ENCODE peak calls at places on chromosomes 12 and 14, in eight cellular contexts. S is HCT116, W is H9, Z is NT2/D1, G is HepG2, M is Peyer's patch, T is lower lobe of right lung, P is endothelial cell of umbilical vein. K is an unnamed sample.

GRCh38 chr14:31251028-31251958 is 43.7 kb upstream of the HECTD1 start:
- DNase-seq in S (no peak), W (no peak), Z (no peak), G (no peak), M (peak; percentile 63), T (no peak), P (no peak), K (no peak)

GRCh38 chr14:99574099-99574880 is 29.7 kb downstream of the CCDC85C start:
- DNase-seq in S (no peak), W (peak; percentile 67), Z (peak; percentile 58), G (peak; percentile 73), M (peak; percentile 76), T (peak; percentile 64), P (no peak), K (peak; percentile 74)

GRCh38 chr12:49049566-49050224 is 10.9 kb downstream of the KMT2D start:
- DNase-seq in S (no peak), W (no peak), Z (no peak), G (no peak), M (peak; percentile 33), T (peak; percentile 30), P (peak; percentile 25), K (peak; percentile 51)

GRCh38 chr14:73209943-73210342 is 27.4 kb upstream of the PAPLN start:
- DNase-seq in S (no peak), W (no peak), Z (no peak), G (no peak), M (no peak), T (no peak), P (peak; percentile 83), K (peak; percentile 96)

GRCh38 chr14:81169711-81170103 is 51.1 kb downstream of the GTF2A1 start:
- DNase-seq in S (no peak), W (peak; percentile 34), Z (no peak), G (no peak), M (peak; percentile 60), T (peak; percentile 79), P (peak; percentile 38), K (peak; percentile 15)

GRCh38 chr12:82912406-82912805 is 225.7 kb downstream of the TMTC2 start:
- DNase-seq in S (no peak), W (no peak), Z (no peak), G (no peak), M (no peak), T (no peak), P (no peak), K (peak; percentile 63)

GRCh38 chr14:86038401-86038985 is 508.5 kb downstream of the FLRT2 start:
- DNase-seq in S (no peak), W (peak; percentile 80), Z (peak; percentile 50), G (peak; percentile 10), M (no peak), T (peak; percentile 47), P (peak; percentile 46), K (peak; percentile 42)

GRCh38 chr12:27859648-27860047 is 79.6 kb upstream of the MANSC4 start:
- DNase-seq in S (no peak), W (no peak), Z (no peak), G (no peak), M (no peak), T (no peak), P (no peak), K (peak; percentile 32)

GRCh38 chr12:103572312-103572711 is 14.8 kb upstream of the STAB2 start:
- DNase-seq in S (no peak), W (no peak), Z (no peak), G (no peak), M (no peak), T (no peak), P (no peak), K (peak; percentile 23)

GRCh38 chr12:47820631-47821345 is 1.1 kb upstream of the HDAC7 start:
- DNase-seq in S (peak; percentile 62), W (peak; percentile 90), Z (peak; percentile 90), G (peak; percentile 88), M (peak; percentile 54), T (peak; percentile 83), P (peak; percentile 91), K (peak; percentile 97)

GRCh38 chr14:63375772-63376171 is 57.0 kb upstream of the GPHB5 start:
- DNase-seq in S (no peak), W (no peak), Z (no peak), G (no peak), M (no peak), T (no peak), P (no peak), K (peak; percentile 22)

GRCh38 chr12:29782821-29783772 is 645 bp downstream of the TMTC1 start:
- DNase-seq in S (no peak), W (peak; percentile 72), Z (peak; percentile 61), G (no peak), M (peak; percentile 51), T (peak; percentile 53), P (peak; percentile 49), K (peak; percentile 14)

GRCh38 chr12:126627596-126627995 is 1562.4 kb downstream of the AACS start:
- DNase-seq in S (no peak), W (no peak), Z (no peak), G (no peak), M (no peak), T (no peak), P (no peak), K (no peak)

GRCh38 chr14:21098892-21099595 is 589 bp upstream of the ZNF219 start:
- DNase-seq in S (no peak), W (no peak), Z (no peak), G (no peak), M (no peak), T (no peak), P (no peak), K (peak; percentile 34)
- H3K4me1 ChIP-seq in S (peaks cover 22% of the 10 kb centered on the region), W (peaks cover 22% of the 10 kb centered on the region), Z (peaks cover 10% of the 10 kb centered on the region), G (peaks cover 76% of the 10 kb centered on the region), M (peaks cover 39% of the 10 kb centered on the region), T (peaks cover 30% of the 10 kb centered on the region), P (peaks cover 17% of the 10 kb centered on the region), K (peaks cover 29% of the 10 kb centered on the region)

GRCh38 chr14:64732066-64732465 is 27.8 kb downstream of the PLEKHG3 start:
- DNase-seq in S (no peak), W (no peak), Z (no peak), G (no peak), M (peak; percentile 26), T (no peak), P (no peak), K (no peak)

GRCh38 chr14:64733321-64733720 is 29.1 kb downstream of the PLEKHG3 start:
- DNase-seq in S (no peak), W (no peak), Z (no peak), G (no peak), M (peak; percentile 8), T (peak; percentile 33), P (no peak), K (no peak)

GRCh38 chr14:64732536-64733120 is 28.4 kb downstream of the PLEKHG3 start:
- DNase-seq in S (no peak), W (no peak), Z (no peak), G (no peak), M (peak; percentile 38), T (peak; percentile 24), P (no peak), K (no peak)

GRCh38 chr14:64734990-64735389 is 30.8 kb downstream of the PLEKHG3 start:
- DNase-seq in S (no peak), W (no peak), Z (no peak), G (no peak), M (no peak), T (peak; percentile 48), P (no peak), K (no peak)

DNA sequence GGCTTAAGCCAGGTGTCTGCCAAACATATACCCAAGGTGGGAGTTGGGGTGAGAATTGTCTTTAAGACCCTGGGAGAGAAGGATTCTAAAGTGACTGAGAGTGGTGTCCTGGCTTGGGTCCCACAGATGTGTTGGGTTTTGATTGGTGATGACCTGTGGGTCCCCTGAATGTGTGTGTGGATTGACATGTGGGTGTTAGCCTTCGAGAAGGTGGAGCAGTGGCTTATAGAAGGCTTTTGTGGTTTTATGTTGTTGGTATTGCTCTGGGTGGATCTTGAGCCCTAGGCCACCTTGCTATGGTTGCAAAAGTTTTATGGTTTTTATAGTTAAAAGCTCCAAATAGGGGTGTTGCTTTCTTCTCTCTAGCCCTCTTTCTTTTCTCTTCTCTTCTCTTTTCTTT is 29.7 kb downstream of the PLEKHG3 start:
- DNase-seq in S (no peak), W (no peak), Z (no peak), G (no peak), M (peak; percentile 4), T (no peak), P (no peak), K (no peak)
- H3K4me1 ChIP-seq in S (no peaks in the 10 kb centered on the region), W (no peaks in the 10 kb centered on the region), Z (peaks cover 15% of the 10 kb centered on the region), G (peaks cover 18% of the 10 kb centered on the region), M (peaks cover 4% of the 10 kb centered on the region), T (peaks cover 5% of the 10 kb centered on the region), P (no peaks in the 10 kb centered on the region), K (no peaks in the 10 kb centered on the region)

GRCh38 chr12:15208140-15208539 is 13.1 kb downstream of the RERG start:
- DNase-seq in S (no peak), W (no peak), Z (no peak), G (no peak), M (no peak), T (no peak), P (no peak), K (no peak)

GRCh38 chr12:15206831-15207394 is 14.3 kb downstream of the RERG start:
- DNase-seq in S (no peak), W (no peak), Z (no peak), G (no peak), M (no peak), T (no peak), P (no peak), K (no peak)

GRCh38 chr12:15206338-15206737 is 14.9 kb downstream of the RERG start:
- DNase-seq in S (no peak), W (peak; percentile 41), Z (peak; percentile 86), G (no peak), M (no peak), T (no peak), P (no peak), K (no peak)

GRCh38 chr12:15208871-15209656 is 12.2 kb downstream of the RERG start:
- DNase-seq in S (no peak), W (no peak), Z (no peak), G (no peak), M (no peak), T (no peak), P (no peak), K (no peak)

GRCh38 chr12:15205341-15206010 is 15.7 kb downstream of the RERG start:
- DNase-seq in S (no peak), W (no peak), Z (no peak), G (no peak), M (no peak), T (no peak), P (peak; percentile 63), K (peak; percentile 49)
- H3K4me1 ChIP-seq in S (no peaks in the 10 kb centered on the region), W (peaks cover 5% of the 10 kb centered on the region), Z (peaks cover 2% of the 10 kb centered on the region), G (no peaks in the 10 kb centered on the region), M (no peaks in the 10 kb centered on the region), T (no peaks in the 10 kb centered on the region), P (no peaks in the 10 kb centered on the region), K (no peaks in the 10 kb centered on the region)

DNA sequence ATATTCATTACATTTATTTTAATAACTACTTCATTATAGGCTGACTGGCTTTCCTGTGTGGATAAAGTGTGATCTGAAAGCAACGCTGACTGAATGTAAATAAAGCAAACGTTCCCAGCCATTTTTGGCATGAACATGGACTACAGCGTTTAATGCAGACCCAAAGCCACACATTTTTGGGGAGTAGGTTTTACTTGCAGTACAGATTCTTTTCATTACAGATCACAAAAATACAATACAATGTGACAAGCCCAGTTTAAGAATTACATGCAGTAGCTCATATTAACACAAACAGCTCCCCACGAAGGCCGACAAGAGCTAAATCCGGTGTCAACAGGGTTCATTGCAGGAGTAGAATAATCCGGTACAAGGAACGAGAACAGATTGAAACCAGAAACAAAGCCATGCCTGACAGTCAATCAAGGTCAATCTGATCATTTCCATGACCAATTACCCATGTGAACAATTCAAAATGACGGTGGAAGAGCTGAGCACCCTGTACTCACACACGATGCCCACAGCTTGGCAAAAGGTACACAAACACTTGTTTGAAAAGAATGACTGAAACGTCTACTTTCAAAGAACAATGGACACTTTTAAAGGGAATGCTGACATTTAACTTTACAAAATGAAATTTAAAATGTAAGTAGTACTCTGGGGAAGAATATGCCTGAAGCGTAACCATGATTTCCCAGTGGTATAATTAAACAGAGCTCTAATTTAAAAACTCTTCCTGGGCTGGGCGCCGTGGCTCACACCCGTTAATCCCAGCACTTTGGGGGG is 5.3 kb downstream of the BAG5 start:
- DNase-seq in S (no peak), W (no peak), Z (no peak), G (no peak), M (no peak), T (no peak), P (no peak), K (no peak)
- H3K4me1 ChIP-seq in S (peaks cover 14% of the 10 kb centered on the region), W (no peaks in the 10 kb centered on the region), Z (no peaks in the 10 kb centered on the region), G (peaks cover 36% of the 10 kb centered on the region), M (peaks cover 41% of the 10 kb centered on the region), T (peaks cover 60% of the 10 kb centered on the region), P (peaks cover 14% of the 10 kb centered on the region), K (peaks cover 42% of the 10 kb centered on the region)